ENCODE peak calls at places on chromosomes 16 and 17, in six cellular contexts. U is heart right ventricle; A is HFF-Myc; O is AG10803; K is CD4-positive, alpha-beta T cell; J is PC-3. M is an unnamed sample.

GRCh38 chr16:81029930-81030604 is 5.6 kb upstream of the ATMIN start:
- DNase-seq in U (no peak), A (no peak), O (no peak), K (no peak), J (no peak), M (no peak)

GRCh38 chr17:75343007-75343406 is 53.8 kb upstream of the SLC25A19 start:
- DNase-seq in U (no peak), A (no peak), O (no peak), K (no peak), J (no peak), M (no peak)

GRCh38 chr17:48841395-48841831 is 10.6 kb downstream of the CALCOCO2 start:
- DNase-seq in U (no peak), A (no peak), O (peak), K (no peak), J (no peak), M (no peak)

GRCh38 chr17:51289776-51290175 is 29.4 kb downstream of the UTP18 start:
- DNase-seq in U (no peak), A (no peak), O (no peak), K (no peak), J (no peak), M (no peak)

GRCh38 chr17:13010959-13011358 is 6.9 kb downstream of the ELAC2 start:
- DNase-seq in U (no peak), A (no peak), O (no peak), K (no peak), J (no peak), M (no peak)

GRCh38 chr16:67504190-67505021 is 21.1 kb upstream of the AGRP start:
- DNase-seq in U (no peak), A (no peak), O (no peak), K (peak), J (peak), M (no peak)

GRCh38 chr17:31825961-31826691 is 32.9 kb downstream of the COPRS start:
- DNase-seq in U (no peak), A (no peak), O (peak), K (no peak), J (peak), M (no peak)

GRCh38 chr17:50099003-50099402 is 3.9 kb downstream of the PDK2 start:
- DNase-seq in U (peak), A (no peak), O (no peak), K (no peak), J (no peak), M (no peak)

GRCh38 chr17:49483588-49484509 is 11.2 kb upstream of the NGFR start:
- DNase-seq in U (no peak), A (no peak), O (no peak), K (no peak), J (no peak), M (no peak)

GRCh38 chr17:60421273-60422161 is 772 bp upstream of the CHCT1 start:
- DNase-seq in U (peak), A (no peak), O (peak), K (peak), J (no peak), M (no peak)

GRCh38 chr16:27754788-27755690 is 205.1 kb downstream of the KATNIP start:
- DNase-seq in U (no peak), A (no peak), O (no peak), K (no peak), J (no peak), M (no peak)

GRCh38 chr16:53908731-53909130 is 204.8 kb downstream of the FTO start:
- DNase-seq in U (no peak), A (no peak), O (no peak), K (no peak), J (no peak), M (no peak)

GRCh38 chr17:79808763-79809529 is 12.1 kb upstream of the CBX8 start:
- DNase-seq in U (no peak), A (no peak), O (no peak), K (no peak), J (peak), M (no peak)

GRCh38 chr17:66200685-66201092 is 8.8 kb upstream of the CEP112 start:
- DNase-seq in U (no peak), A (peak), O (peak), K (peak), J (peak), M (no peak)

GRCh38 chr17:80971704-80972304 is 19.8 kb upstream of the CHMP6 start:
- DNase-seq in U (no peak), A (no peak), O (no peak), K (no peak), J (no peak), M (no peak)

GRCh38 chr16:57846078-57846697 is 43.9 kb upstream of the KIFC3 start:
- DNase-seq in U (no peak), A (no peak), O (no peak), K (no peak), J (no peak), M (no peak)

GRCh38 chr16:27515874-27516353 is 33.8 kb downstream of the GTF3C1 start:
- DNase-seq in U (no peak), A (no peak), O (no peak), K (peak), J (peak), M (no peak)

GRCh38 chr16:54266363-54266955 is 20.1 kb downstream of the IRX3 start:
- DNase-seq in U (no peak), A (no peak), O (peak), K (no peak), J (no peak), M (no peak)

GRCh38 chr16:9407206-9407758 is 315.8 kb downstream of the HAPSTR1 start:
- DNase-seq in U (no peak), A (no peak), O (no peak), K (no peak), J (no peak), M (no peak)

GRCh38 chr16:1019234-1019933 is 37.8 kb downstream of the SOX8 start:
- DNase-seq in U (peak), A (no peak), O (peak), K (no peak), J (peak), M (no peak)

GRCh38 chr17:45718791-45719190 is 65.3 kb upstream of the CRHR1 start:
- DNase-seq in U (no peak), A (no peak), O (no peak), K (no peak), J (peak), M (no peak)

GRCh38 chr17:82170412-82170961 is 42.2 kb downstream of the CCDC57 start:
- DNase-seq in U (no peak), A (no peak), O (no peak), K (no peak), J (no peak), M (no peak)

GRCh38 chr17:59277031-59277430 is 54.4 kb upstream of the YPEL2 start:
- DNase-seq in U (no peak), A (no peak), O (no peak), K (no peak), J (no peak), M (no peak)

GRCh38 chr17:71628306-71628705 is 492.5 kb upstream of the SOX9 start:
- DNase-seq in U (no peak), A (no peak), O (no peak), K (no peak), J (peak), M (no peak)

GRCh38 chr16:77816293-77816692 is 27.9 kb downstream of the VAT1L start:
- DNase-seq in U (no peak), A (no peak), O (peak), K (no peak), J (no peak), M (no peak)

GRCh38 chr17:80101160-80101945 is at the start of gene GAA:
- DNase-seq in U (peak), A (peak), O (peak), K (peak), J (peak), M (peak)

GRCh38 chr16:86844691-86845090 is 266.3 kb downstream of the FOXL1 start:
- DNase-seq in U (no peak), A (no peak), O (no peak), K (no peak), J (peak), M (no peak)

GRCh38 chr16:58414938-58415451 is 22.7 kb downstream of the GINS3 start:
- DNase-seq in U (no peak), A (no peak), O (no peak), K (no peak), J (no peak), M (no peak)

GRCh38 chr16:31880322-31880979 is 6.8 kb downstream of the ZNF267 start:
- DNase-seq in U (no peak), A (peak), O (peak), K (peak), J (peak), M (no peak)

GRCh38 chr16:75323198-75323597 is 71.8 kb upstream of the BCAR1 start:
- DNase-seq in U (no peak), A (no peak), O (no peak), K (no peak), J (peak), M (no peak)

GRCh38 chr17:32852811-32853210 is 24.1 kb downstream of the MYO1D start:
- DNase-seq in U (no peak), A (no peak), O (no peak), K (no peak), J (peak), M (no peak)

GRCh38 chr17:32849879-32850278 is 27.0 kb downstream of the MYO1D start:
- DNase-seq in U (no peak), A (no peak), O (peak), K (no peak), J (no peak), M (no peak)

GRCh38 chr17:32854177-32854576 is 22.7 kb downstream of the MYO1D start:
- DNase-seq in U (no peak), A (no peak), O (no peak), K (no peak), J (peak), M (no peak)

GRCh38 chr17:32855620-32856019 is 21.3 kb downstream of the MYO1D start:
- DNase-seq in U (no peak), A (no peak), O (no peak), K (no peak), J (no peak), M (no peak)

DNA sequence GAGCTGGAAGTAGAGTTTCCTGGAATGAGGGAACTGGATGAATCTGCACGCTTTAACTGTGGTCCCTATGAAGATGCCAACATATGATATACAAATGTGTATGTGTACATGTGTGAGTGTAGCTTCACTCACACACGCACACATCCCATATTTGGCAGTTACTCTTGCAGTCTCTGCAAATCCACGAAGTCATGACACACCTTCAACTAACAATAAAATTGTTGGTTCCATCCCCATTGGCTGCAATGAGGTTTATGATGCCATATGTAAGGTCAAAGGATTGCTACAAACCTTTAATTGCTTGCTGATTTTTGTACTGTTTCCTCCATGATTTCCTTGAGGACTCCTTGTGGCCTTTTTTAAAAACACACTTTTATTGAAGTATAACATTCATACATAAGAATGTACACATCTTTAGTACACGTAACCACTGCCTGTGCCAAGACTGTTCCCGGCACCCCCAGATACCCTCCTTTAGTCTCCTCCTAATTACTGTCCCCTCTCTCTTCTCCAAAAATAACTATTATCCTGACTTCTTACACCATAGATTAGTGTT is 22.0 kb downstream of the MYO1D start:
- DNase-seq in U (no peak), A (no peak), O (no peak), K (no peak), J (peak), M (no peak)
- TF ChIP-seq CTCF in U (no peak), A (no peak), O (no peak), K (no peak), J (no peak), M (no peak)

GRCh38 chr17:17638467-17638866 is 42.8 kb upstream of the RAI1 start:
- DNase-seq in U (no peak), A (no peak), O (no peak), K (no peak), J (no peak), M (no peak)

GRCh38 chr17:17645961-17646360 is 35.3 kb upstream of the RAI1 start:
- DNase-seq in U (no peak), A (no peak), O (peak), K (no peak), J (no peak), M (no peak)

GRCh38 chr17:17636456-17636855 is 44.8 kb upstream of the RAI1 start:
- DNase-seq in U (no peak), A (no peak), O (no peak), K (no peak), J (no peak), M (no peak)

GRCh38 chr17:17647521-17648178 is 33.6 kb upstream of the RAI1 start:
- DNase-seq in U (no peak), A (no peak), O (no peak), K (no peak), J (no peak), M (no peak)

GRCh38 chr17:17641621-17642409 is 39.4 kb upstream of the RAI1 start:
- DNase-seq in U (peak), A (peak), O (peak), K (peak), J (peak), M (peak)
- TF ChIP-seq CTCF in U (peak), A (peak), O (peak), K (peak), J (peak), M (no peak)

GRCh38 chr16:50065624-50066481 is at the start of gene HEATR3:
- DNase-seq in U (peak), A (peak), O (peak), K (peak), J (peak), M (peak)
- TF ChIP-seq CTCF in U (no peak), A (no peak), O (no peak), K (no peak), J (no peak), M (no peak)

GRCh38 chr16:24801761-24802302 is 43.9 kb upstream of the SLC5A11 start:
- DNase-seq in U (no peak), A (no peak), O (no peak), K (no peak), J (no peak), M (no peak)

GRCh38 chr16:24805484-24805883 is 40.3 kb upstream of the SLC5A11 start:
- DNase-seq in U (no peak), A (no peak), O (no peak), K (no peak), J (no peak), M (no peak)

GRCh38 chr16:24800586-24800985 is 45.2 kb upstream of the SLC5A11 start:
- DNase-seq in U (no peak), A (no peak), O (peak), K (no peak), J (peak), M (no peak)
- TF ChIP-seq CTCF in U (no peak), A (no peak), O (peak), K (no peak), J (peak), M (no peak)

DNA sequence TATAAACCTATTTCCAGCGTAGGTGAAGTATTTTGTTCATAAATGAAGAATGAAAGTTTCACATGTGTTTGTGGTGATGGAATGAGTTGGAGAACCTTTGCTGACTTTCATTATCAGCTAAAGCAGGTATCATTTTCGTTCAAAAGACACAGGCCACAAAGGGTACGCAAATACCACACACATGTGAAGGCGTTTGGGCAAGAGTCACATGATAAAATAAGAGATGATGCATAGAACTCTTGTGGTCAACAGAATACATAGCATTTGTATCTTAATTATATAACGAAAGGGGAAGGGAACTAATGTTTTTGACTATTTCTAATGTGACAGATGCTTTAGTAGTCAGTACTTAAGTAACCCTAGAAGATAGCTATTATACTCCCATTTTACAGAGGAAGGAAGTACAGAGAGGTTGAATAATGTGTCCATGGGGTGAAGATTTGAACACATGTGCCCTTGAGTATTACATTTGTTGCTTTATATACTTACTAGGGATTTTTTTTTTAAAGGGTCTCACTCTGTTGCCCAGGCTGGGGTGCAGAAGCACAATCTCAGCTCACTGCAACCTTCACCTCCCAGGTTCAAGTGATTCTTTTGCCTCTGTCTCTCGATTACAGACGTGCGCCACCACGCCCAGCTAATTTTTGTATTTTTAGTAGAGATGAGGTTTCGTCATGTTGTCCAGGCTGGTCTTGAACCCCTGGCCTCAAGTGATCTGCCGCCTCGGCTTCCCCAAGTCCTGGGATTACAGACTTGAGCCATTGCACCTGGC is 4.8 kb downstream of the RPA1 start:
- DNase-seq in U (no peak), A (no peak), O (no peak), K (no peak), J (no peak), M (no peak)
- TF ChIP-seq CTCF in U (no peak), A (no peak), O (no peak), K (no peak), J (no peak), M (no peak)

DNA sequence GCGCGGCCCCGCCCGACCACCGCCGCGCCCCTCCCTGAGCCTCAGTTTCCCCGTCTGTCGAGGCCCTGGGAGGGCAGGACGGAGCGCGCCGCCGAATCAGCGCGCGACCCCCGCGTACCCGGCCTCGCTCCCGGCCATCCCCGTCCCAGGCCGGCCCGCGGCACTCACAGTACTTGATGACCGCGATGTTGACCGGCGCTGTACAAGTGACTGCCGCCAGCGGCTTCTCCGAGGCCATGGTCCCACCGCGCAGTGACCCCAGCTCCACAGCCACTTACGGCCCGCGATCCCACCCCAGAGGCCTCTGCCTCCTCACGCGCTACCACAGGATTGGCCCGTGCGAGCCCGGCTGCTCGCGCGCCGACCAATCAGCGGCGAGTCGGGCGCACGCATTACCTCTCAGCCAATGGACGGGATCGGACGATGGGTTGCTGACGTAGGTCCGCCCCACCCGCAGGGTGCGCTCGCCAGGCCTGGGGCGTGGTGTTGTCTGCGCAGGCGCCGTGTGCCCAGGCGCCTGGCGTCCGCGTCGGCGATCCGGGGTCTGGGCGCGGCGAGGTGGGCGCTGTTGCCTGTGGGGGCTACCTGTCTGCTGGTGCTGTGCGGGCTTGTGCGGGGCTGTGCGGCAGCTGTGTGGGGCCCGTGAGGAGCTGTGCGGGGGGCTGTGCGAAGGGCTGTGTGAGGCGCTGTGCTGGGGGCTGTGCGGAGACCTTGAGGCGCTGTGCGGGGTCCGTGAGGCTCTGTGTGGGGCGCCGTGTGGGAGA is at the start of gene MVD:
- DNase-seq in U (peak), A (peak), O (peak), K (peak), J (peak), M (peak)
- TF ChIP-seq CTCF in U (no peak), A (peak), O (no peak), K (no peak), J (peak), M (no peak)

DNA sequence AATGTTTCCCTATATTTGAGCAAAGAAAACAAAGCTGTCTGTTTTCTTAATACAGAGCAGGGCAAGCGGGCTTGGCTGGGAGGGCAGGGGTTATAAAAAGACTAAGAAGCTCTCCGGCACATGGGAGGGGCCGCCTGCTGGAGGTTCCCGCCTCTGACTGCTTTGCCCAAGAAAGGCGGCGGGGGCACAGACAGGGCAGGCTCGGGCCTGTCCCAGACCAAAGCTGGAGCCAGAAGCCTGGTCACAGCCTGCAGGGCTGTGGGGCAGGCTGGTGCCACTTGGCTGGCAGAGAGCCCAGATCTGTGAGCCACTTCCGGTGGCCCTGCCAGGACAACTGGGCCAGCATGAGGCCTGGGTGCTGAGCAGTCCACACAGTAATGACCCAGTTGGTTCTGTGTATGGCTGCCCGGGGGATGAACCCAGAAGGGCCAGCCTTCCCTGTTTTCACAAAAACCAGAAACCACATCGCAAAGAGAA is 89.4 kb downstream of the LITAF start:
- DNase-seq in U (peak), A (no peak), O (peak), K (no peak), J (peak), M (peak)
- TF ChIP-seq CTCF in U (no peak), A (no peak), O (no peak), K (no peak), J (no peak), M (no peak)

GRCh38 chr17:77106874-77107358 is 33.9 kb upstream of the SEC14L1 start:
- DNase-seq in U (no peak), A (no peak), O (no peak), K (no peak), J (no peak), M (no peak)
- TF ChIP-seq CTCF in U (no peak), A (no peak), O (no peak), K (no peak), J (no peak), M (no peak)

M was measured in omental fat pad.